ENCODE peak calls at places on chromosomes 4 and X, in seven cellular contexts. B is H7, R is cardiac muscle cell, I is astrocyte, U is stomach, G is fibroblast of lung, E is IMR-90. F is an unnamed sample.
A peak's percentile ranks its signal among the peaks of the same experiment; 100 is the strongest.

GRCh38 chr4:110164856-110165255 is 33.6 kb downstream of the ELOVL6 start:
- DNase-seq in B (no peak), R (no peak), I (no peak), U (no peak), G (no peak), E (no peak), F (no peak)

GRCh38 chr4:104490770-104491395 is 3.8 kb downstream of the CXXC4 start:
- DNase-seq in B (peak; percentile 30), R (peak; percentile 93), I (peak; percentile 43), U (peak; percentile 65), G (peak; percentile 49), E (peak; percentile 17), F (peak; percentile 18)

GRCh38 chrX:44908198-44908597 is 35.2 kb downstream of the KDM6A start:
- DNase-seq in B (no peak), R (no peak), I (peak; percentile 43), U (no peak), G (no peak), E (peak; percentile 28), F (no peak)

GRCh38 chrX:10972731-10973130 is 138.4 kb upstream of the HCCS start:
- DNase-seq in B (no peak), R (no peak), I (peak; percentile 86), U (no peak), G (peak; percentile 3), E (peak; percentile 19), F (no peak)

GRCh38 chrX:4547218-4547836 is 833.9 kb upstream of the PRKX start:
- DNase-seq in B (peak; percentile 7), R (peak; percentile 67), I (peak; percentile 2), U (peak; percentile 65), G (peak; percentile 19), E (peak; percentile 40), F (no peak)

GRCh38 chr4:154041595-154042086 is 252.8 kb upstream of the SFRP2 start:
- DNase-seq in B (no peak), R (no peak), I (no peak), U (no peak), G (no peak), E (no peak), F (no peak)

GRCh38 chrX:82756272-82756671 is 751.8 kb upstream of the POU3F4 start:
- DNase-seq in B (no peak), R (no peak), I (no peak), U (no peak), G (no peak), E (no peak), F (no peak)

GRCh38 chr4:121736735-121737351 is 28.1 kb downstream of the SMIM43 start:
- DNase-seq in B (peak; percentile 44), R (peak; percentile 47), I (peak; percentile 32), U (no peak), G (peak; percentile 76), E (peak; percentile 70), F (no peak)

GRCh38 chr4:81954266-81954665 is 419.5 kb downstream of the HNRNPD start:
- DNase-seq in B (no peak), R (no peak), I (no peak), U (no peak), G (no peak), E (no peak), F (no peak)

GRCh38 chr4:173346074-173346473 is 11.9 kb upstream of the HMGB2 start:
- DNase-seq in B (no peak), R (no peak), I (peak; percentile 65), U (no peak), G (no peak), E (peak; percentile 47), F (no peak)

GRCh38 chr4:109998867-109999303 is 86.2 kb downstream of the EGF start:
- DNase-seq in B (peak; percentile 40), R (peak; percentile 73), I (peak; percentile 33), U (no peak), G (peak; percentile 71), E (peak; percentile 61), F (no peak)

DNA sequence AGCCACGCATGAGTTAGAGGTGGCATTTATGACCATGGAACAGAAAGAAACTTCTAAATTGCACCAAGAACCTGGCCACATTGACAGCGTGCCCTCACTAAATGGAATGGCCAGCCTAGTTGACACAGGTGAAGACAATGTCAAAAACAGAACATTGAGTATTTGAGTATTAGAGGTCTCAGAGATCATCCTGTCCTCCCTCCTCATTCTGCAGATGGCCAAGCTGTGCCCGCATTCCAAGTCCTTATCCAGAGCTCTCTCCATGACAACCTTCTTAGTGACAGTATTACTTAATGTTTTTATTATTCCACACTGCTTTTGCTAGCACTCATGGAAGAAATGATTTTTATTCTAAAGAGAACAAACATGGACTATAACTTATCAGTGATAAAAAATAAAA is 9.9 kb upstream of the CCDC110 start:
- DNase-seq in B (no peak), R (no peak), I (no peak), U (no peak), G (no peak), E (no peak), F (no peak)
- H3K27me3 ChIP-seq in B (peaks cover 45% of the 10 kb centered on the region), R (peaks cover 56% of the 10 kb centered on the region), I (peaks cover 10% of the 10 kb centered on the region), U (no peaks in the 10 kb centered on the region), G (peaks cover 3% of the 10 kb centered on the region), E (peaks cover 17% of the 10 kb centered on the region), F (no peaks in the 10 kb centered on the region)

GRCh38 chr4:125938541-125938940 is 623.8 kb downstream of the FAT4 start:
- DNase-seq in B (no peak), R (no peak), I (no peak), U (no peak), G (peak; percentile 8), E (no peak), F (no peak)

GRCh38 chr4:125940426-125940825 is 625.7 kb downstream of the FAT4 start:
- DNase-seq in B (no peak), R (no peak), I (no peak), U (no peak), G (no peak), E (no peak), F (no peak)
- H3K27me3 ChIP-seq in B (no peaks in the 10 kb centered on the region), R (no peaks in the 10 kb centered on the region), I (no peaks in the 10 kb centered on the region), U (no peaks in the 10 kb centered on the region), G (no peaks in the 10 kb centered on the region), E (no peaks in the 10 kb centered on the region), F (no peaks in the 10 kb centered on the region)

DNA sequence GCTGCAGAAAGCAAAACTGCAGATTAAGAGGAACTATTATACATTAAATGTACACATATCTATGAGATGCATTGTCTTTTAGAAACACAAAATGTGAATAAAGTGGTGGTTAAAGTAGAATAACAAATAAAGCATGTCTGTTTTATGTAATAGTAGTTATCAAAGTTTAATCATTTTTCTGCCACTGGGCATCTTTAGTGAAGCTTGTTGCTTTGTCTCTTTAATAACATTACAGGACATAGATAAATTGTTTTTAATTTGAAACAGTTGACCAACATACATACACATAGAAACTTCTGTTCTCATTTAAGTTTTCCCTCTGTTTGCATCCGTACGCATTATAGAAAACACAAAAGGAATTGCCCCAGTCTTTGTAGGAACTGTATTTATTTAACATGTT is 1700.0 kb upstream of the ADGRL3 start:
- DNase-seq in B (no peak), R (no peak), I (no peak), U (no peak), G (no peak), E (no peak), F (no peak)
- H3K27me3 ChIP-seq in B (no peaks in the 10 kb centered on the region), R (no peaks in the 10 kb centered on the region), I (no peaks in the 10 kb centered on the region), U (no peaks in the 10 kb centered on the region), G (no peaks in the 10 kb centered on the region), E (no peaks in the 10 kb centered on the region), F (no peaks in the 10 kb centered on the region)

DNA sequence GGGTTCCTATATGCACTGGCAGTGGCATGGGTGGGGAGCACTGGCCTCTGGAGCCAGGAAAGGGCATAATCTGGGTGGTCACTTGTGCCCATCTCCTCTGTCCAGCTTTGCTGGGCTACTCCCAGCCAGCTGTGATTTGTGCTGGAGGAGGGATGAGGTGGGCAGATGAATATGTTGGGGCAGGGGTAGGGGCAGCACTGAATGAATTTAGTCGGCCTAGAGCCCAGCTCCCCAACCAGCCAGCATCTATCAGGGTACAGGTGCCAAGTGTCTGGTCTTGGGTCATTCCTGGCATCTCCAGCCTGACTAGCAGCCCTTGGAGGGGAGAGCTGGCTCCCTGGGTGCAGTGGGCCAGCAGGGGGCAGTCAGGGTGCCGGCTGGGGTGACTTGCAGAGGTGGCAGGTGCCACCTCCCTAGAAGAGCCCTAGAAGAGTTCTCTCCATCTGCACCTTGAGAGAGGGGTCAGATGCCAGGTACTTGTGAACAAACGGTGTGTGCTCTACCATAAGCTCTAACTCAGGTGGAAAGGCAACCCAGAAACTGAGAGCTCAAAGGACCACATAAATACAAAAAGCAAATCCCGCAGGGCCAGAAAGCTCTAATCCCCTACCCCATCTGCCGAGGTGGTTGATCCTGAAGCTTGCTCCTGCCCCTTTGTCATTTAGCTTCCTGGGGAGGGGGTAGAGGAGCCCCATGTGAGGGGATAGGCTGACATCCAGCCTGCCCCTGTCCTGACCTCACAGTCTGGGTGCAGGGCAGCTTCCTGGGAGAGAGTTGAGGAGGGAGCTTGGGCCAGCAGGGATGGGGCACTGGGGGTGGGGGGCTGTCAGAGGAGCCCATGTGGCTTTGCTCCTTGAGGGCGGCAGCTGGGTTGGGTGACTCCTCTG is 2.2 kb downstream of the SORCS2 start:
- DNase-seq in B (peak; percentile 65), R (peak; percentile 54), I (no peak), U (no peak), G (no peak), E (no peak), F (no peak)
- H3K27me3 ChIP-seq in B (peaks cover 23% of the 10 kb centered on the region), R (peaks cover 56% of the 10 kb centered on the region), I (peaks cover 8% of the 10 kb centered on the region), U (peaks cover 96% of the 10 kb centered on the region), G (peaks cover 38% of the 10 kb centered on the region), E (peaks cover 65% of the 10 kb centered on the region), F (peaks cover 8% of the 10 kb centered on the region)

GRCh38 chrX:130174051-130174704 is 2.4 kb downstream of the RAB33A start:
- DNase-seq in B (no peak), R (no peak), I (peak; percentile 66), U (no peak), G (peak; percentile 85), E (peak; percentile 81), F (peak; percentile 5)

GRCh38 chrX:130179170-130179569 is 7.4 kb downstream of the RAB33A start:
- DNase-seq in B (no peak), R (no peak), I (no peak), U (no peak), G (no peak), E (no peak), F (no peak)

GRCh38 chrX:130174937-130175336 is 3.2 kb downstream of the RAB33A start:
- DNase-seq in B (no peak), R (no peak), I (no peak), U (no peak), G (no peak), E (no peak), F (no peak)

GRCh38 chrX:130176942-130177341 is 5.2 kb downstream of the RAB33A start:
- DNase-seq in B (no peak), R (no peak), I (no peak), U (no peak), G (no peak), E (no peak), F (no peak)

DNA sequence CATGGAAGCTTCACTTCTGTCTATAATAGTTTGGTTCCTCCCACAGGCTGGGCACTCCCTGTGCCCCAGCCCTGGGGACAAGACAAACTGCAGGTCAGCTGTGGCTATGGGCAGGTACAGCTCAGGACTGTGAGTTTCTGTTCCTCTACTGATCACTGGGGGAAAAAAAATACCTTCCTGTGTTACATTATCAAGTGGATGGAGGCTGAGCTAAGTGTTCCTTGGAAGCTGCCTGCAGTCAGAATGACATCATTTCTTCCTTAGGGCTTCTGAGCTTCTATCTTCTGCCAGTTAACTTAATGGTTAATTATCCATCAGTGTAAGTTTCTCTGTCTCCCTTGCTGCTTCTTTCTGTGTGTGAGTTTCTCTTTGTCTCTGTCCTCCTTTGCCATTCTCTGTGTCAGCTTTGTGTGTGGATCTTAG is 4.6 kb downstream of the RAB33A start:
- DNase-seq in B (no peak), R (no peak), I (no peak), U (no peak), G (no peak), E (peak; percentile 25), F (no peak)
- H3K27me3 ChIP-seq in B (peaks cover 25% of the 10 kb centered on the region), R (no peaks in the 10 kb centered on the region), I (no peaks in the 10 kb centered on the region), U (peaks cover 11% of the 10 kb centered on the region), G (no peaks in the 10 kb centered on the region), E (peaks cover 2% of the 10 kb centered on the region), F (no peaks in the 10 kb centered on the region)